ENCODE peak calls at places on chromosomes 1 and 21, in seven cellular contexts. One of them, this sample, is unnamed.

GRCh38 chr1:167262820-167263219 is 42.1 kb downstream of the POU2F1 start:
- DNase-seq in pancreas: no peak
- DNase-seq in A549: no peak
- DNase-seq in CD4-positive, alpha-beta T cell: no peak
- DNase-seq in endothelial cell: no peak
- DNase-seq in AG09309: no peak
- DNase-seq in heart left ventricle: no peak
- DNase-seq in this sample: no peak

GRCh38 chr1:151839457-151840409 is at the start of gene C2CD4D:
- DNase-seq in pancreas: peak
- DNase-seq in A549: no peak
- DNase-seq in CD4-positive, alpha-beta T cell: peak
- DNase-seq in endothelial cell: peak
- DNase-seq in AG09309: no peak
- DNase-seq in heart left ventricle: no peak
- DNase-seq in this sample: no peak

GRCh38 chr1:165075725-165076370 is 280.7 kb downstream of the LMX1A start:
- DNase-seq in pancreas: no peak
- DNase-seq in A549: peak
- DNase-seq in CD4-positive, alpha-beta T cell: no peak
- DNase-seq in endothelial cell: peak
- DNase-seq in AG09309: no peak
- DNase-seq in heart left ventricle: no peak
- DNase-seq in this sample: no peak

GRCh38 chr21:46304955-46305354 is 18.7 kb downstream of the C21orf58 start:
- DNase-seq in pancreas: no peak
- DNase-seq in A549: no peak
- DNase-seq in CD4-positive, alpha-beta T cell: no peak
- DNase-seq in endothelial cell: no peak
- DNase-seq in AG09309: no peak
- DNase-seq in heart left ventricle: no peak
- DNase-seq in this sample: no peak

GRCh38 chr21:42142141-42142540 is 71.0 kb downstream of the UMODL1 start:
- DNase-seq in pancreas: no peak
- DNase-seq in A549: no peak
- DNase-seq in CD4-positive, alpha-beta T cell: no peak
- DNase-seq in endothelial cell: no peak
- DNase-seq in AG09309: no peak
- DNase-seq in heart left ventricle: no peak
- DNase-seq in this sample: no peak

GRCh38 chr1:109564189-109564878 is 15.9 kb downstream of the GNAI3 start:
- DNase-seq in pancreas: no peak
- DNase-seq in A549: no peak
- DNase-seq in CD4-positive, alpha-beta T cell: no peak
- DNase-seq in endothelial cell: no peak
- DNase-seq in AG09309: no peak
- DNase-seq in heart left ventricle: no peak
- DNase-seq in this sample: no peak

GRCh38 chr1:15850450-15851079 is 3.1 kb downstream of the SPEN start:
- DNase-seq in pancreas: no peak
- DNase-seq in A549: no peak
- DNase-seq in CD4-positive, alpha-beta T cell: no peak
- DNase-seq in endothelial cell: no peak
- DNase-seq in AG09309: no peak
- DNase-seq in heart left ventricle: no peak
- DNase-seq in this sample: no peak

GRCh38 chr21:40687625-40688024 is 159.3 kb downstream of the DSCAM start:
- DNase-seq in pancreas: no peak
- DNase-seq in A549: no peak
- DNase-seq in CD4-positive, alpha-beta T cell: no peak
- DNase-seq in endothelial cell: no peak
- DNase-seq in AG09309: no peak
- DNase-seq in heart left ventricle: no peak
- DNase-seq in this sample: no peak

GRCh38 chr1:28591708-28592313 is at the start of gene RAB42:
- DNase-seq in pancreas: peak
- DNase-seq in A549: no peak
- DNase-seq in CD4-positive, alpha-beta T cell: no peak
- DNase-seq in endothelial cell: no peak
- DNase-seq in AG09309: no peak
- DNase-seq in heart left ventricle: peak
- DNase-seq in this sample: no peak

GRCh38 chr1:234954613-234955012 is 174.0 kb downstream of the TOMM20 start:
- DNase-seq in pancreas: no peak
- DNase-seq in A549: no peak
- DNase-seq in CD4-positive, alpha-beta T cell: no peak
- DNase-seq in endothelial cell: no peak
- DNase-seq in AG09309: no peak
- DNase-seq in heart left ventricle: no peak
- DNase-seq in this sample: no peak

GRCh38 chr1:100868364-100868995 is 26.2 kb downstream of the EXTL2 start:
- DNase-seq in pancreas: no peak
- DNase-seq in A549: peak
- DNase-seq in CD4-positive, alpha-beta T cell: no peak
- DNase-seq in endothelial cell: no peak
- DNase-seq in AG09309: peak
- DNase-seq in heart left ventricle: no peak
- DNase-seq in this sample: peak

GRCh38 chr1:15523104-15523921 is 702 bp downstream of the CASP9 start:
- DNase-seq in pancreas: no peak
- DNase-seq in A549: no peak
- DNase-seq in CD4-positive, alpha-beta T cell: no peak
- DNase-seq in endothelial cell: no peak
- DNase-seq in AG09309: no peak
- DNase-seq in heart left ventricle: no peak
- DNase-seq in this sample: no peak

GRCh38 chr21:17461582-17461981 is 51.3 kb upstream of the CXADR start:
- DNase-seq in pancreas: no peak
- DNase-seq in A549: peak
- DNase-seq in CD4-positive, alpha-beta T cell: no peak
- DNase-seq in endothelial cell: no peak
- DNase-seq in AG09309: no peak
- DNase-seq in heart left ventricle: no peak
- DNase-seq in this sample: no peak

GRCh38 chr1:87989346-87989745 is 660.7 kb downstream of the LMO4 start:
- DNase-seq in pancreas: no peak
- DNase-seq in A549: peak
- DNase-seq in CD4-positive, alpha-beta T cell: no peak
- DNase-seq in endothelial cell: no peak
- DNase-seq in AG09309: no peak
- DNase-seq in heart left ventricle: no peak
- DNase-seq in this sample: no peak

GRCh38 chr1:21783679-21784603 is 992 bp upstream of the USP48 start:
- DNase-seq in pancreas: peak
- DNase-seq in A549: peak
- DNase-seq in CD4-positive, alpha-beta T cell: no peak
- DNase-seq in endothelial cell: peak
- DNase-seq in AG09309: peak
- DNase-seq in heart left ventricle: no peak
- DNase-seq in this sample: no peak

GRCh38 chr1:7893529-7894180 is 40.8 kb upstream of the UTS2 start:
- DNase-seq in pancreas: no peak
- DNase-seq in A549: peak
- DNase-seq in CD4-positive, alpha-beta T cell: no peak
- DNase-seq in endothelial cell: no peak
- DNase-seq in AG09309: peak
- DNase-seq in heart left ventricle: no peak
- DNase-seq in this sample: peak

GRCh38 chr1:24541711-24542346 is 14.1 kb upstream of the NCMAP start:
- DNase-seq in pancreas: no peak
- DNase-seq in A549: peak
- DNase-seq in CD4-positive, alpha-beta T cell: no peak
- DNase-seq in endothelial cell: peak
- DNase-seq in AG09309: no peak
- DNase-seq in heart left ventricle: no peak
- DNase-seq in this sample: no peak

GRCh38 chr1:53121319-53122172 is 20.9 kb downstream of the SLC1A7 start:
- DNase-seq in pancreas: no peak
- DNase-seq in A549: no peak
- DNase-seq in CD4-positive, alpha-beta T cell: no peak
- DNase-seq in endothelial cell: no peak
- DNase-seq in AG09309: no peak
- DNase-seq in heart left ventricle: peak
- DNase-seq in this sample: no peak

GRCh38 chr1:58977595-58977994 is 193.7 kb upstream of the JUN start:
- DNase-seq in pancreas: no peak
- DNase-seq in A549: no peak
- DNase-seq in CD4-positive, alpha-beta T cell: no peak
- DNase-seq in endothelial cell: no peak
- DNase-seq in AG09309: no peak
- DNase-seq in heart left ventricle: no peak
- DNase-seq in this sample: no peak

GRCh38 chr1:245132771-245133170 is 22.0 kb upstream of the KIF26B start:
- DNase-seq in pancreas: no peak
- DNase-seq in A549: no peak
- DNase-seq in CD4-positive, alpha-beta T cell: no peak
- DNase-seq in endothelial cell: no peak
- DNase-seq in AG09309: no peak
- DNase-seq in heart left ventricle: no peak
- DNase-seq in this sample: no peak

GRCh38 chr1:205939690-205940330 is 3.4 kb downstream of the SLC26A9 start:
- DNase-seq in pancreas: peak
- DNase-seq in A549: peak
- DNase-seq in CD4-positive, alpha-beta T cell: no peak
- DNase-seq in endothelial cell: peak
- DNase-seq in AG09309: no peak
- DNase-seq in heart left ventricle: no peak
- DNase-seq in this sample: no peak

GRCh38 chr1:32396482-32396881 is 2.2 kb upstream of the BSDC1 start:
- DNase-seq in pancreas: no peak
- DNase-seq in A549: no peak
- DNase-seq in CD4-positive, alpha-beta T cell: no peak
- DNase-seq in endothelial cell: no peak
- DNase-seq in AG09309: no peak
- DNase-seq in heart left ventricle: no peak
- DNase-seq in this sample: no peak

GRCh38 chr21:29501451-29501850 is 202.7 kb downstream of the BACH1 start:
- DNase-seq in pancreas: no peak
- DNase-seq in A549: no peak
- DNase-seq in CD4-positive, alpha-beta T cell: no peak
- DNase-seq in endothelial cell: no peak
- DNase-seq in AG09309: no peak
- DNase-seq in heart left ventricle: no peak
- DNase-seq in this sample: peak

GRCh38 chr1:99481391-99481996 is 164.4 kb upstream of the PALMD start:
- DNase-seq in pancreas: peak
- DNase-seq in A549: peak
- DNase-seq in CD4-positive, alpha-beta T cell: peak
- DNase-seq in endothelial cell: peak
- DNase-seq in AG09309: no peak
- DNase-seq in heart left ventricle: peak
- DNase-seq in this sample: no peak

GRCh38 chr1:237578540-237578939 is 312.2 kb downstream of the ZP4 start:
- DNase-seq in pancreas: no peak
- DNase-seq in A549: no peak
- DNase-seq in CD4-positive, alpha-beta T cell: no peak
- DNase-seq in endothelial cell: no peak
- DNase-seq in AG09309: no peak
- DNase-seq in heart left ventricle: no peak
- DNase-seq in this sample: no peak

GRCh38 chr1:192272732-192273131 is 44.1 kb upstream of the RGS21 start:
- DNase-seq in pancreas: no peak
- DNase-seq in A549: no peak
- DNase-seq in CD4-positive, alpha-beta T cell: no peak
- DNase-seq in endothelial cell: no peak
- DNase-seq in AG09309: no peak
- DNase-seq in heart left ventricle: no peak
- DNase-seq in this sample: no peak

GRCh38 chr1:244318512-244318911 is 133.2 kb downstream of the ADSS2 start:
- DNase-seq in pancreas: no peak
- DNase-seq in A549: no peak
- DNase-seq in CD4-positive, alpha-beta T cell: no peak
- DNase-seq in endothelial cell: no peak
- DNase-seq in AG09309: no peak
- DNase-seq in heart left ventricle: no peak
- DNase-seq in this sample: no peak

GRCh38 chr1:181776044-181776443 is 285.5 kb downstream of the ZNF648 start:
- DNase-seq in pancreas: no peak
- DNase-seq in A549: no peak
- DNase-seq in CD4-positive, alpha-beta T cell: no peak
- DNase-seq in endothelial cell: no peak
- DNase-seq in AG09309: no peak
- DNase-seq in heart left ventricle: no peak
- DNase-seq in this sample: no peak
- TF ChIP-seq CTCF in pancreas: no peak
- TF ChIP-seq CTCF in A549: no peak
- TF ChIP-seq CTCF in CD4-positive, alpha-beta T cell: no peak
- TF ChIP-seq CTCF in endothelial cell: no peak
- TF ChIP-seq CTCF in AG09309: no peak
- TF ChIP-seq CTCF in heart left ventricle: no peak
- TF ChIP-seq CTCF in this sample: no peak

DNA sequence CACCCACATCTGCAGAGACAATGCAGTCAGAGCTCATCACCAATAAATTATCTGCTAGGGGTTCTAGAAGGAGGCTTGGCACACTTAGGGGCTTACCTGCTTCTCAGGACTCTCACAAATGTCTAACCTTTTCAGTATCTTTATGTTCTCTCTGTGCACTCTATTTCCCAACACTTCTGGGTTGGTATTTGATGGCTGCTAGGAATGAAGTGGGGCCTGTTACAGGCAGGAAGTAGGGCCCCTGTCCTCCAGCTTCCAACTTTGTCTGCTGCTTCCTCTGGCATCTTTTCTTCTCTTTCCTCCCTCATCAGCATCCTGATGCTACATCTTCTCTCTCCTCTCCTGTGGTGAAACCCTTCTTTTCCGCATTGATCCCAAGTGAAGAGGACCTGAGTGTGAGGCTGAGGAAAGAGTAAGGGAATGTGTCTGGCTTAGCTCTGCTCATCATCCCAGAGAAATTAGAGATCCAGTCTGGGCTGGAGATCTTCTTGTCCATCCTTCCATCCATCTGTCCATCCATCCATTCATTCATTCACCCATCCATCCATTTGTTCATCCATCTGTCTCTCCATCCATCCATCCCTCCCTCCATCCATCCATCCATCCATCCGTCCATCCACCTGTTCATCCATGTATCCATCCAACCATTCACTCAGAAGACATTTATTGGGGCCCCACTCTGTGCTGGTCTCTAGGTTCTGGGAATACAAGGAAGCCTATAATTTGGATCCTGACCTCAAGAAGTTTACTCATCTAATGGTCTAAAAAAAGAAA is 2.9 kb upstream of the CSRP1 start:
- DNase-seq in pancreas: no peak
- DNase-seq in A549: no peak
- DNase-seq in CD4-positive, alpha-beta T cell: no peak
- DNase-seq in endothelial cell: no peak
- DNase-seq in AG09309: no peak
- DNase-seq in heart left ventricle: no peak
- DNase-seq in this sample: no peak
- TF ChIP-seq CTCF in pancreas: no peak
- TF ChIP-seq CTCF in A549: no peak
- TF ChIP-seq CTCF in CD4-positive, alpha-beta T cell: no peak
- TF ChIP-seq CTCF in endothelial cell: no peak
- TF ChIP-seq CTCF in AG09309: no peak
- TF ChIP-seq CTCF in heart left ventricle: no peak
- TF ChIP-seq CTCF in this sample: no peak

GRCh38 chr1:106398391-106398790 is 658.1 kb upstream of the PRMT6 start:
- DNase-seq in pancreas: no peak
- DNase-seq in A549: no peak
- DNase-seq in CD4-positive, alpha-beta T cell: no peak
- DNase-seq in endothelial cell: no peak
- DNase-seq in AG09309: no peak
- DNase-seq in heart left ventricle: no peak
- DNase-seq in this sample: no peak
- TF ChIP-seq CTCF in pancreas: no peak
- TF ChIP-seq CTCF in A549: no peak
- TF ChIP-seq CTCF in CD4-positive, alpha-beta T cell: no peak
- TF ChIP-seq CTCF in endothelial cell: no peak
- TF ChIP-seq CTCF in AG09309: no peak
- TF ChIP-seq CTCF in heart left ventricle: no peak
- TF ChIP-seq CTCF in this sample: no peak

GRCh38 chr1:37478451-37478871 is 4.1 kb downstream of the ZC3H12A start:
- DNase-seq in pancreas: no peak
- DNase-seq in A549: peak
- DNase-seq in CD4-positive, alpha-beta T cell: peak
- DNase-seq in endothelial cell: no peak
- DNase-seq in AG09309: peak
- DNase-seq in heart left ventricle: no peak
- DNase-seq in this sample: no peak
- TF ChIP-seq CTCF in pancreas: no peak
- TF ChIP-seq CTCF in A549: no peak
- TF ChIP-seq CTCF in CD4-positive, alpha-beta T cell: no peak
- TF ChIP-seq CTCF in endothelial cell: no peak
- TF ChIP-seq CTCF in AG09309: no peak
- TF ChIP-seq CTCF in heart left ventricle: no peak
- TF ChIP-seq CTCF in this sample: no peak

This sample was measured in AG04449.